ENCODE peak calls at places on chromosome 15, in eight cellular contexts. O is PC-3, I is uterus, G is lower lobe of right lung, X is hepatocyte, F is colonic mucosa, K is spleen, T is tibial artery. N is an unnamed sample.

GRCh38 chr15:44250566-44250965 is 38.0 kb upstream of the GOLM2 start:
- DNase-seq in I (no peak), O (no peak), K (no peak), G (no peak), F (no peak), T (no peak), X (no peak), N (no peak)

GRCh38 chr15:58331562-58331902 is 100.3 kb upstream of the LIPC start:
- DNase-seq in G (no peak), O (no peak), I (no peak), K (no peak), T (no peak), X (peak; percentile 26), F (no peak), N (no peak)

GRCh38 chr15:67146875-67147381 is 81.5 kb downstream of the SMAD3 start:
- DNase-seq in X (peak; percentile 79), K (no peak), T (no peak), G (no peak), I (peak; percentile 66), O (peak; percentile 91), F (peak; percentile 88), N (no peak)

GRCh38 chr15:40250304-40250656 is 11.4 kb downstream of the PAK6 start:
- DNase-seq in X (no peak), K (no peak), T (no peak), G (no peak), F (no peak), I (no peak), O (no peak), N (peak; percentile 4)

GRCh38 chr15:70245932-70246622 is 148.4 kb upstream of the TLE3 start:
- DNase-seq in X (no peak), I (no peak), K (peak; percentile 75), F (no peak), T (peak; percentile 47), O (peak; percentile 71), G (peak; percentile 74), N (peak; percentile 81)

GRCh38 chr15:25693321-25694237 is 169.5 kb downstream of the ATP10A start:
- DNase-seq in I (no peak), G (no peak), O (peak; percentile 30), K (peak; percentile 72), F (no peak), T (no peak), X (peak; percentile 52), N (no peak)

GRCh38 chr15:67242665-67243064 is 11.8 kb downstream of the AAGAB start:
- DNase-seq in T (no peak), X (peak; percentile 18), O (no peak), G (no peak), K (no peak), I (no peak), F (no peak), N (no peak)

GRCh38 chr15:40925863-40926658 is 3.1 kb upstream of the DLL4 start:
- DNase-seq in O (no peak), G (no peak), K (peak; percentile 72), I (no peak), F (peak; percentile 56), T (no peak), X (peak; percentile 55), N (peak; percentile 80)

GRCh38 chr15:62066663-62067447 is at the start of gene C2CD4A:
- DNase-seq in O (peak; percentile 70), I (peak; percentile 59), X (peak; percentile 91), F (peak; percentile 91), T (peak; percentile 55), K (peak; percentile 89), G (peak; percentile 83), N (peak; percentile 84)

GRCh38 chr15:43204016-43204901 is 16.6 kb downstream of the EPB42 start:
- DNase-seq in X (peak; percentile 72), I (no peak), F (peak; percentile 29), G (no peak), T (peak; percentile 44), O (peak; percentile 73), K (no peak), N (no peak)

GRCh38 chr15:52680041-52680391 is 828 bp upstream of the ATOSA start:
- DNase-seq in K (no peak), I (no peak), G (no peak), X (no peak), T (no peak), O (no peak), F (no peak), N (no peak)

GRCh38 chr15:28021281-28022039 is 77.7 kb downstream of the OCA2 start:
- DNase-seq in K (no peak), T (no peak), O (peak; percentile 69), I (no peak), F (peak; percentile 55), X (peak; percentile 90), G (peak; percentile 72), N (peak; percentile 58)

GRCh38 chr15:74318376-74319137 is 48.9 kb downstream of the CYP11A1 start:
- DNase-seq in I (peak; percentile 31), K (no peak), G (no peak), T (peak; percentile 30), O (no peak), X (no peak), F (no peak), N (no peak)

GRCh38 chr15:70704731-70705130 is 58.6 kb downstream of the UACA start:
- DNase-seq in F (no peak), G (no peak), T (no peak), X (no peak), O (no peak), I (no peak), K (no peak), N (no peak)

GRCh38 chr15:81106560-81106959 is 27.5 kb upstream of the CFAP161 start:
- DNase-seq in O (peak; percentile 78), K (no peak), F (peak; percentile 45), X (peak; percentile 70), T (peak; percentile 53), G (no peak), I (peak; percentile 57), N (no peak)

GRCh38 chr15:85690546-85691226 is 104.0 kb downstream of the KLHL25 start:
- DNase-seq in I (no peak), T (no peak), O (no peak), F (no peak), K (no peak), G (no peak), X (no peak), N (no peak)

GRCh38 chr15:101684384-101684783 is 32.2 kb upstream of the TM2D3 start:
- DNase-seq in K (no peak), T (no peak), O (peak; percentile 80), X (peak; percentile 69), G (no peak), F (no peak), I (no peak), N (no peak)

GRCh38 chr15:33903661-33904060 is 64.6 kb upstream of the CHRM5 start:
- DNase-seq in G (no peak), T (no peak), F (no peak), X (no peak), K (no peak), O (peak; percentile 81), I (no peak), N (no peak)

GRCh38 chr15:33912326-33912725 is 56.0 kb upstream of the CHRM5 start:
- DNase-seq in T (no peak), I (no peak), X (no peak), G (no peak), F (no peak), K (no peak), O (no peak), N (no peak)

GRCh38 chr15:33910741-33911140 is 57.6 kb upstream of the CHRM5 start:
- DNase-seq in K (no peak), G (no peak), F (no peak), T (no peak), I (no peak), O (peak; percentile 81), X (no peak), N (no peak)

GRCh38 chr15:33907326-33907725 is 61.0 kb upstream of the CHRM5 start:
- DNase-seq in G (no peak), K (no peak), I (no peak), O (no peak), X (no peak), F (no peak), T (no peak), N (no peak)

GRCh38 chr15:33908396-33908795 is 59.9 kb upstream of the CHRM5 start:
- DNase-seq in F (no peak), I (no peak), G (no peak), T (no peak), X (no peak), K (no peak), O (no peak), N (no peak)
- H3K4me3 ChIP-seq in F (no peak overlapping the region), I (no peak overlapping the region), G (no peak overlapping the region), T (no peak overlapping the region), X (no peak overlapping the region), K (no peak overlapping the region), O (no peak overlapping the region), N (no peak overlapping the region)

GRCh38 chr15:33722005-33722672 is 246.2 kb upstream of the CHRM5 start:
- DNase-seq in G (no peak), T (no peak), K (no peak), X (no peak), F (no peak), I (no peak), O (peak; percentile 63), N (no peak)
- H3K27me3 ChIP-seq in G (no peaks in the 10 kb centered on the region), T (no peaks in the 10 kb centered on the region), K (no peaks in the 10 kb centered on the region), X (no peaks in the 10 kb centered on the region), F (no peaks in the 10 kb centered on the region), I (no peaks in the 10 kb centered on the region), O (no peaks in the 10 kb centered on the region), N (no peaks in the 10 kb centered on the region)

DNA sequence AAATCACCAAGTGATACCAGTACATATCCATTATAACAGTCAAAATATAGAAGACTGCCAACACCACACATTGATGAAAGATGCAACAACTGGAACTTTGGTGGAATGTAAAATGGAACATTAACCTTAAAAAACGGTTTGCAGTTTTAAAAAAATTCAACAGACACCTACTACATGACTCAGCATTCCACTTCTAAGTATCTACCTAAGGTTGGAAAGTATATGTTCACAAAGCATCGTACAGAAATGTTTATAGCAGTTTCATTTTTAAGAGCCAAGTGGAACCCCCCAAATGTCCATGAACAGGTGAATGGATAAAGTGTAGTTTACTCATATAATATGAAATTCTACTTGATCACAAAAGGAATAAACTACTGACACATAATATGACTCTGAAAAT is 314.7 kb upstream of the ARRDC4 start:
- DNase-seq in O (no peak), K (no peak), G (no peak), F (no peak), I (no peak), T (no peak), X (no peak), N (no peak)
- H3K4me1 ChIP-seq in O (no peaks in the 10 kb centered on the region), K (no peaks in the 10 kb centered on the region), G (no peaks in the 10 kb centered on the region), F (no peaks in the 10 kb centered on the region), I (no peaks in the 10 kb centered on the region), T (no peaks in the 10 kb centered on the region), X (no peaks in the 10 kb centered on the region), N (no peaks in the 10 kb centered on the region)

GRCh38 chr15:68271854-68272471 is 5.6 kb upstream of the FEM1B start:
- DNase-seq in O (peak; percentile 96), K (no peak), F (no peak), G (no peak), T (no peak), X (peak; percentile 65), I (peak; percentile 71), N (no peak)

GRCh38 chr15:68264282-68264681 is 13.3 kb upstream of the FEM1B start:
- DNase-seq in K (no peak), O (no peak), F (no peak), X (no peak), T (no peak), I (no peak), G (no peak), N (no peak)

GRCh38 chr15:68265674-68266073 is 11.9 kb upstream of the FEM1B start:
- DNase-seq in O (peak; percentile 5), K (no peak), X (no peak), T (no peak), F (no peak), I (no peak), G (no peak), N (no peak)

GRCh38 chr15:68265086-68265485 is 12.5 kb upstream of the FEM1B start:
- DNase-seq in O (no peak), I (no peak), T (no peak), G (no peak), X (no peak), K (no peak), F (no peak), N (no peak)

GRCh38 chr15:68268405-68268804 is 9.1 kb upstream of the FEM1B start:
- DNase-seq in X (no peak), K (no peak), G (no peak), O (no peak), I (no peak), F (no peak), T (no peak), N (no peak)
- H3K4me3 ChIP-seq in X (no peak overlapping the region), K (no peak overlapping the region), G (no peak overlapping the region), O (no peak overlapping the region), I (no peak overlapping the region), F (no peak overlapping the region), T (no peak overlapping the region), N (no peak overlapping the region)

N was measured in left lung.